ENCODE peak calls at places on chromosomes 2 and 18, in four cellular contexts. V is adrenal gland, C is heart left ventricle, W is gastrocnemius medialis. K is an unnamed sample.

GRCh38 chr18:26415631-26416030 is 132.7 kb downstream of the KCTD1 start:
- DNase-seq in C (no peak), W (no peak), V (no peak), K (no peak)

GRCh38 chr18:10751711-10752110 is 225.9 kb downstream of the NAPG start:
- DNase-seq in W (no peak), C (no peak), V (no peak), K (no peak)

GRCh38 chr2:228541794-228542193 is 360.3 kb upstream of the SPHKAP start:
- DNase-seq in W (no peak), C (no peak), V (no peak), K (no peak)

GRCh38 chr2:70248810-70249438 is 496 bp upstream of the TIA1 start:
- DNase-seq in V (peak), W (peak), C (peak), K (no peak)

GRCh38 chr2:96547751-96548161 is 11.2 kb downstream of the ARID5A start:
- DNase-seq in V (no peak), C (no peak), W (no peak), K (no peak)

GRCh38 chr18:7927119-7927518 is 360.0 kb downstream of the PTPRM start:
- DNase-seq in W (no peak), V (no peak), C (no peak), K (no peak)

GRCh38 chr2:185477452-185477851 is 261.2 kb upstream of the FSIP2 start:
- DNase-seq in V (no peak), W (no peak), C (no peak), K (no peak)

GRCh38 chr2:222298311-222299150 is at the start of gene PAX3:
- DNase-seq in W (no peak), C (no peak), V (no peak), K (peak)

GRCh38 chr18:8084160-8084559 is 517.0 kb downstream of the PTPRM start:
- DNase-seq in V (peak), W (no peak), C (no peak), K (no peak)

GRCh38 chr18:32271649-32272324 is 81.9 kb downstream of the MEP1B start:
- DNase-seq in V (no peak), W (no peak), C (peak), K (no peak)

GRCh38 chr2:171436307-171436706 is 2.3 kb downstream of the DCAF17 start:
- DNase-seq in C (no peak), W (no peak), V (no peak), K (no peak)

GRCh38 chr2:25894135-25894830 is 16.0 kb upstream of the ASXL2 start:
- DNase-seq in C (peak), V (peak), W (no peak), K (peak)

GRCh38 chr2:120390381-120391055 is 44.6 kb downstream of the INHBB start:
- DNase-seq in W (no peak), C (peak), V (peak), K (peak)

GRCh38 chr18:37252854-37253396 is 312.7 kb downstream of the CELF4 start:
- DNase-seq in W (no peak), C (no peak), V (no peak), K (no peak)

GRCh38 chr18:415627-416612 is 84.6 kb downstream of the COLEC12 start:
- DNase-seq in W (no peak), C (no peak), V (no peak), K (no peak)

GRCh38 chr2:52054824-52055223 is 1022.9 kb upstream of the NRXN1 start:
- DNase-seq in C (no peak), V (no peak), W (no peak), K (no peak)

GRCh38 chr2:71933467-71934319 is 214.0 kb downstream of the CYP26B1 start:
- DNase-seq in C (no peak), V (peak), W (no peak), K (no peak)

GRCh38 chr18:1954583-1955312 is 616.6 kb downstream of the METTL4 start:
- DNase-seq in V (no peak), W (no peak), C (no peak), K (no peak)

GRCh38 chr2:236662231-236663160 is 92.9 kb downstream of the ACKR3 start:
- DNase-seq in V (no peak), C (no peak), W (no peak), K (no peak)

GRCh38 chr18:59456657-59457056 is 97.6 kb upstream of the LMAN1 start:
- DNase-seq in V (no peak), C (no peak), W (no peak), K (no peak)

GRCh38 chr2:233794128-233794658 is 16.1 kb downstream of the MROH2A start:
- DNase-seq in C (no peak), W (no peak), V (peak), K (no peak)

GRCh38 chr2:23419171-23420090 is 34.5 kb downstream of the KLHL29 start:
- DNase-seq in W (no peak), V (peak), C (no peak), K (peak)

GRCh38 chr2:129805889-129806288 is 173.6 kb upstream of the RAB6C start:
- DNase-seq in C (no peak), V (no peak), W (no peak), K (no peak)

GRCh38 chr2:239813261-239814135 is 211.6 kb downstream of the NDUFA10 start:
- DNase-seq in C (peak), W (no peak), V (no peak), K (peak)

GRCh38 chr2:37459095-37459981 is 114.9 kb downstream of the QPCT start:
- DNase-seq in V (no peak), C (no peak), W (no peak), K (no peak)

GRCh38 chr18:33914399-33914798 is 310.3 kb downstream of the NOL4 start:
- DNase-seq in V (no peak), W (no peak), C (no peak), K (no peak)

GRCh38 chr2:122019729-122020128 is 264.3 kb downstream of the TSN start:
- DNase-seq in V (no peak), C (no peak), W (no peak), K (no peak)

GRCh38 chr2:55761526-55761925 is 67.9 kb upstream of the PNPT1 start:
- DNase-seq in V (no peak), W (no peak), C (no peak), K (no peak)

GRCh38 chr2:201358684-201359083 is 1.5 kb upstream of the FLACC1 start:
- DNase-seq in C (no peak), W (no peak), V (peak), K (no peak)

GRCh38 chr18:49186242-49186641 is 235.5 kb upstream of the SMAD7 start:
- DNase-seq in C (no peak), W (no peak), V (no peak), K (no peak)

GRCh38 chr2:97713296-97714083 is at the start of gene ZAP70:
- DNase-seq in C (no peak), V (no peak), W (no peak), K (peak)

GRCh38 chr18:23563377-23564043 is 22.8 kb downstream of the NPC1 start:
- DNase-seq in C (no peak), W (no peak), V (no peak), K (no peak)

GRCh38 chr2:231720292-231720691 is 12.0 kb downstream of the PTMA start:
- DNase-seq in V (no peak), C (no peak), W (no peak), K (no peak)

GRCh38 chr2:237550057-237550415 is 16.3 kb upstream of the PRLH start:
- DNase-seq in V (no peak), C (no peak), W (no peak), K (no peak)

GRCh38 chr18:10417679-10418078 is 36.8 kb upstream of the APCDD1 start:
- DNase-seq in C (no peak), V (no peak), W (no peak), K (no peak)

GRCh38 chr2:61328707-61329251 is 142.1 kb downstream of the USP34 start:
- DNase-seq in C (no peak), W (no peak), V (no peak), K (no peak)

GRCh38 chr18:34928754-34929335 is 112.4 kb upstream of the MAPRE2 start:
- DNase-seq in C (no peak), V (no peak), W (no peak), K (no peak)

GRCh38 chr2:190190507-190190906 is 128.0 kb upstream of the MSTN start:
- DNase-seq in V (no peak), W (no peak), C (no peak), K (no peak)

DNA sequence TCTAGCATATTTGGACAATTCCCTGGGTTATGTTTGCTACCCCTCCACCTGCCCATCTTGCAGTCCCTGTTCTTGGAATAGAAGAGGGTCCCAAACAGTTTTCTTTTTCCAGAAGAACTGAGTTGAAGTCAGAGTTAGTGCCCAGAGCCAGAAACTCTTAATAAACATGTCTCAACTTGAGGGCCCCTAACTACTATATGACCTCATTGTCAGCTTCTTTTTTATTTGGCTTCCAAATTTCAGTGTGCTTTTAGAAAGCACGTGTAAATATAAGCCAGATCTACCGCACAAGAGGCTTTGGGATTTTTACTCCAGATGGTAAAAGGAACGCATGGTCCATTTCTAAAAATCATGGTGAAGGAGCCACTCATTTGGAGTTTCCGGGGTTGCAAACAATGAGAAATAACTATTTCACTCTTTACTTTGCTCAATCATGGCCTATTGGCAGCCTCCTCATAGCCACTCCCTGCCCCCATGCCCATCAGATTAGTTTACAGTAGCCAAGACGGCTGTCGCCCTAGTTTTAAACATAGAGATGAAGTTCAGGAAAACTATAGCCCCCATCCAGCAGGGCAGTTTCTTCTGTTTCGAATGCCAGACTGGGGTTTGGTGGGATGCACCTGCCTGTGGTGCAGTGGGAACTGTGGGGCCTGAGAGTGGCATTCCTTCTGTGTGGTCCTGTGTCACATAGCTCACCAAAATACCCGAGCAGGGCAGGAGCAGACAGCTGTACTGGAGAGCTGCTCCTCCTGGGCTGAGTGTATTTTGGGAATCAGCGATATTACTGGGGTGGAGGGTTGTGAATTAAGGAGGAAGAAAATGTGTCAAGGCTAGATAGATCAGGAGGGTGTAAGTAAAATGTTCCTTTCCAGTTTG is 1.7 kb downstream of the MAPRE3 start:
- DNase-seq in C (no peak), W (peak), V (no peak), K (no peak)
- H3K4me3 ChIP-seq in C (no peak), W (peak), V (no peak), K (no peak)

GRCh38 chr2:44974064-44974715 is 32.7 kb downstream of the SIX3 start:
- DNase-seq in C (no peak), V (no peak), W (no peak), K (no peak)
- TF ChIP-seq POLR2A in C (no peak), V (no peak), W (no peak), K (no peak)

DNA sequence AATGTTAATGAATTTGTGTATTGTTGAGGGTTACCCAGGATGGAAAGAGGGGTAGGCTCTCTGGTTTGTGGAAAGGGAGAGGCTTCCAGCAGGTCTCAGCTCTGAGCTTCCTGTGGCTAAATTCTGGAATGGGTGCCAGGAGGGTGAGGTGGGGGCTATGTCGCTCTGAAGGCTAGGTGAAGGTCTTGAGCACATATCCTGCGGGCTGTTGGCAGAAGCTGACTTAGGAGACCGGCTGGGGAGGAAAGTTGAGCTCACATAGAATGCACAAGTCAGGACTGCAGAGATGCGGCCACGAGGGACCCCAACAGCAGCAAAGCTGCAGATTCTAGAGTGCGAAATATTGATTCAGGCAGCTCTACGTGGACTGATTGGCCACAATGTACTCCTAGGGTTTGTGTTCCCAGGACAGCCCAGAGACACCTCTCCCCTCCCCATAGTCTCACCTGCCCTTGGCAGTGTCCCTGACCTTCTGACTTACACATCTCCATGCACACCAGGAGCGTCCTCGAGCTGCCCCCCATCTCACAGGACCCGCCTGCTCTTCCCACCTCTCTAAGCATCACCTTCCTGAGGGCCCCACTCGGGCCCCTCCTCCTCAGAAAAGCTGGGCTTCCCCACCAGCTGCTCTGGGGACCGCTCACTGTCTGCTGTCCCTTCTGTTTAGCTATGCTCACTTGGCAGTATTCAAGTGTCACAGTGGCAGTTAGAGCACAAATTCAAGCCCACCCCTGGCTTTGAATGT is 72.6 kb downstream of the ALK start:
- DNase-seq in W (no peak), C (no peak), V (no peak), K (no peak)
- H3K4me3 ChIP-seq in W (no peak), C (no peak), V (no peak), K (no peak)

DNA sequence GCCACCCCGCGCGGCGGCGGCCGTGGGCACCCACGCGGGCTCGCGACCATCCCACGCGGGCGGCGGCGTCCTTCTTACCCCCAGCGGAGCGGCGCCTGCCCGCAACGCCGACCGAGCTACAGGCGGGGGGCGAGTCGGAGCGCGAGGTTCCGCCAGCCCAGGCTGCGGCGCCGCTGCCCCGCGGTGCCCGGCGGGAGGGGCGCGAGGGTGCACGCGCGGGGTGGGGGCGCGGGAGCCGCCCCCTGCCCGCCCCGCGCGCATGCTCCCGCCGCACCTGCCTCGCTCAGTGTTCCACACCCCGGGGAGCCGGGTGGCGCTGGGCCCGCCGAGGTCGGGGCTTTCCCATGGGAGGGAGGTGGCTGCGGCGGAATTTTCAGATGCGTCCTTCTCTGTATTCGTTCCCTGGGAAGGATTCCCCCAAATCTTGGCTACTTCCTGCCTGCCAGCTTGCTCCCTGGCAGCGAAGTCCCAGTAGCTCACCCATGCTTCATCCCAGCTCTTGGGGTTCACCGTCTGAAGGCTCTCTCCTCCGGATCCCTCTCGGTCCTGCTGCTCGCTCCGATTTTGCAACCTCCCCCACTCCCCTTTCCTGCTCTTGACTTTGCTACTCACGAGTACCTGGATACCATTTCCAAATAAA is at the start of gene L3MBTL4:
- DNase-seq in C (peak), V (peak), W (no peak), K (peak)
- TF ChIP-seq POLR2A in C (no peak), V (no peak), W (no peak), K (peak)

DNA sequence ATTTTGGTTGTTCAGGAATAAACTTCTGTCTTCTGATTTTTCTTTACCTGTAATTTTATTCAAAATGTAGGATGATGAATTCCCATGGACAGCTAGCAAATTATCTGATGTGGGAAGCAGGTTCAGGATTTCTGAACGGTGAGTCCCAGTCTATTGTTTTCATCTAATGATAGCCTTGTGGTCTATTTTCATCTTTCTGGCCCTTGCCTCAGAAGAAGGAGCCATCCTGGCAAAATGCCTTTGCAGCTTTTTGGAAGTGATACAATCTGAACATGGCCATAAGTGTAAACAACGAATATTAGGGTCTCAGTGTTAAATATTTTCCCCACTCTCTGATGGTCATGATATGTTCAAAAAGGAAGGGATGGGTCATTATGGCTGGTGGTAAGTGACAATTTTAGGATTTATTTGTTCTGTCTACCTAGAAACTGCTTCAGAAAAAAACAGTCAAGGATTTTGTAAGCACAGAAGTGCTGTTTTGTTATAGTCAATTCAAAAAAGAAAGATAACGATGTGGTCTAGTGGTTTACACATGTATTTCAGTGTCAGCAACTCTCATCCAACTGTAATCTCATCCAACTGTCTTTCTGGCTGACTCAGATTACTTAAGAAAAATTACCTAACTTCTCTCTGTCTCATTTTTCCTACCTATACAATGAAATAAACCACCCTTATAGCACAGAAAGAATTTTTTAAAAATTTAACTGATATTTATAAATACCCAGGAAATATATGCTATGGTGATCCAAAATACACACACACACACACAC is 272.6 kb upstream of the ERBB4 start:
- DNase-seq in W (no peak), V (no peak), C (no peak), K (no peak)
- H3K4me3 ChIP-seq in W (no peak), V (no peak), C (no peak), K (no peak)

GRCh38 chr2:66691199-66691975 is 256.5 kb downstream of the MEIS1 start:
- DNase-seq in W (no peak), C (no peak), V (no peak), K (no peak)
- TF ChIP-seq POLR2A in W (no peak), C (no peak), V (peak), K (no peak)

GRCh38 chr2:168179592-168179991 is 67.8 kb downstream of the STK39 start:
- DNase-seq in V (no peak), C (no peak), W (no peak), K (no peak)

GRCh38 chr2:168181825-168182224 is 65.6 kb downstream of the STK39 start:
- DNase-seq in V (no peak), C (no peak), W (no peak), K (no peak)

GRCh38 chr2:168180914-168181313 is 66.5 kb downstream of the STK39 start:
- DNase-seq in C (no peak), V (no peak), W (no peak), K (no peak)

GRCh38 chr2:168178925-168179324 is 68.5 kb downstream of the STK39 start:
- DNase-seq in C (no peak), V (no peak), W (no peak), K (no peak)

GRCh38 chr2:168180483-168180882 is 66.9 kb downstream of the STK39 start:
- DNase-seq in W (no peak), V (no peak), C (no peak), K (no peak)
- H3K4me3 ChIP-seq in W (no peak), V (no peak), C (no peak), K (no peak)

K was measured in right lobe of liver.